ENCODE peak calls at places on chromosomes 3 and 15, in seven cellular contexts. A is left lung; S is heart left ventricle; D is CD8-positive, alpha-beta memory T cell; L is breast epithelium; T is PC-3; B is small intestine. K is an unnamed sample. For H3K4me1, the result is how much of the 10 kb centered on the place peaks cover.

GRCh38 chr3:187183903-187184302 is 13.4 kb upstream of the RTP1 start:
- DNase-seq in A (no peak), S (no peak), D (no peak), L (no peak), T (no peak), B (no peak), K (no peak)

GRCh38 chr3:123559040-123559861 is 25.6 kb downstream of the HACD2 start:
- DNase-seq in A (no peak), S (no peak), D (peak), L (no peak), T (peak), B (peak), K (no peak)

GRCh38 chr3:14212032-14212431 is 33.4 kb downstream of the LSM3 start:
- DNase-seq in A (no peak), S (no peak), D (no peak), L (no peak), T (no peak), B (no peak), K (no peak)

GRCh38 chr3:81744366-81744765 is 17.1 kb downstream of the GBE1 start:
- DNase-seq in A (no peak), S (no peak), D (no peak), L (no peak), T (peak), B (no peak), K (no peak)

GRCh38 chr3:143119974-143120715 is 574 bp downstream of the CHST2 start:
- DNase-seq in A (peak), S (peak), D (peak), L (no peak), T (no peak), B (no peak), K (peak)

GRCh38 chr15:53461677-53462076 is 297.8 kb downstream of the WDR72 start:
- DNase-seq in A (no peak), S (no peak), D (no peak), L (no peak), T (no peak), B (no peak), K (no peak)

GRCh38 chr3:169300436-169300835 is 363.1 kb downstream of the MECOM start:
- DNase-seq in A (no peak), S (no peak), D (no peak), L (no peak), T (no peak), B (no peak), K (no peak)

GRCh38 chr15:71168163-71168832 is 53.0 kb downstream of the THSD4 start:
- DNase-seq in A (no peak), S (peak), D (no peak), L (no peak), T (no peak), B (no peak), K (no peak)

GRCh38 chr3:140629351-140630137 is 48.3 kb upstream of the TRIM42 start:
- DNase-seq in A (no peak), S (no peak), D (no peak), L (no peak), T (peak), B (no peak), K (no peak)

GRCh38 chr3:170207717-170208116 is 14.5 kb upstream of the PRKCI start:
- DNase-seq in A (no peak), S (no peak), D (no peak), L (no peak), T (no peak), B (no peak), K (no peak)

GRCh38 chr3:100261481-100261903 is 700 bp downstream of the TBC1D23 start:
- DNase-seq in A (no peak), S (no peak), D (no peak), L (no peak), T (no peak), B (peak), K (no peak)

GRCh38 chr3:197730200-197730599 is 6.5 kb downstream of the RUBCN start:
- DNase-seq in A (no peak), S (no peak), D (peak), L (no peak), T (peak), B (no peak), K (no peak)

GRCh38 chr3:55454611-55455010 is 32.5 kb downstream of the WNT5A start:
- DNase-seq in A (no peak), S (no peak), D (no peak), L (no peak), T (no peak), B (no peak), K (no peak)

GRCh38 chr3:150521458-150521857 is 24.8 kb downstream of the SERP1 start:
- DNase-seq in A (no peak), S (no peak), D (no peak), L (no peak), T (no peak), B (no peak), K (no peak)

GRCh38 chr15:35206060-35206675 is 121.1 kb upstream of the NANOGP8 start:
- DNase-seq in A (no peak), S (no peak), D (no peak), L (no peak), T (peak), B (peak), K (peak)

GRCh38 chr3:154022603-154023002 is 98.6 kb upstream of the ARHGEF26 start:
- DNase-seq in A (no peak), S (no peak), D (no peak), L (no peak), T (no peak), B (no peak), K (no peak)

GRCh38 chr15:50753463-50753862 is 12.0 kb downstream of the SPPL2A start:
- DNase-seq in A (no peak), S (no peak), D (no peak), L (no peak), T (no peak), B (no peak), K (no peak)

GRCh38 chr3:164401923-164402322 is 676.4 kb downstream of the SI start:
- DNase-seq in A (no peak), S (no peak), D (no peak), L (no peak), T (no peak), B (no peak), K (no peak)

GRCh38 chr15:57213783-57214366 is 162.4 kb upstream of the CGNL1 start:
- DNase-seq in A (no peak), S (no peak), D (peak), L (no peak), T (peak), B (peak), K (no peak)

GRCh38 chr3:145017959-145018358 is 1046.3 kb downstream of the DIPK2A start:
- DNase-seq in A (no peak), S (no peak), D (no peak), L (peak), T (peak), B (no peak), K (no peak)

GRCh38 chr3:197021231-197021630 is 8.4 kb downstream of the MELTF start:
- DNase-seq in A (no peak), S (no peak), D (no peak), L (peak), T (no peak), B (no peak), K (no peak)

GRCh38 chr3:126895178-126896066 is 87.5 kb upstream of the PLXNA1 start:
- DNase-seq in A (no peak), S (no peak), D (no peak), L (no peak), T (peak), B (no peak), K (no peak)

GRCh38 chr3:50913279-50913678 is 238.6 kb downstream of the DOCK3 start:
- DNase-seq in A (no peak), S (peak), D (no peak), L (no peak), T (peak), B (no peak), K (no peak)

GRCh38 chr3:125591116-125591755 is 4.1 kb downstream of the OSBPL11 start:
- DNase-seq in A (no peak), S (no peak), D (no peak), L (no peak), T (no peak), B (no peak), K (no peak)

GRCh38 chr3:40780801-40781406 is 256.1 kb downstream of the ZNF621 start:
- DNase-seq in A (peak), S (peak), D (no peak), L (peak), T (peak), B (no peak), K (no peak)

GRCh38 chr15:60372756-60373155 is 25.0 kb downstream of the ANXA2 start:
- DNase-seq in A (no peak), S (no peak), D (no peak), L (no peak), T (peak), B (no peak), K (no peak)

GRCh38 chr3:14880486-14881179 is 61.9 kb downstream of the FGD5 start:
- DNase-seq in A (no peak), S (no peak), D (no peak), L (no peak), T (no peak), B (no peak), K (no peak)

GRCh38 chr3:194250104-194251002 is 100.8 kb downstream of the CPN2 start:
- DNase-seq in A (no peak), S (peak), D (no peak), L (no peak), T (no peak), B (peak), K (peak)

GRCh38 chr3:27657871-27658270 is 64.3 kb downstream of the EOMES start:
- DNase-seq in A (no peak), S (no peak), D (no peak), L (no peak), T (peak), B (no peak), K (no peak)

GRCh38 chr3:133058243-133058642 is 20.1 kb downstream of the TMEM108 start:
- DNase-seq in A (no peak), S (no peak), D (no peak), L (no peak), T (no peak), B (no peak), K (no peak)

GRCh38 chr3:40566699-40567098 is 41.9 kb downstream of the ZNF621 start:
- DNase-seq in A (no peak), S (no peak), D (no peak), L (no peak), T (no peak), B (no peak), K (no peak)

GRCh38 chr15:70653426-70653825 is 109.9 kb downstream of the UACA start:
- DNase-seq in A (no peak), S (no peak), D (no peak), L (no peak), T (no peak), B (peak), K (no peak)

GRCh38 chr3:122875547-122876127 is 80.8 kb downstream of the SLC49A4 start:
- DNase-seq in A (no peak), S (no peak), D (no peak), L (no peak), T (no peak), B (no peak), K (no peak)

GRCh38 chr3:194205675-194206133 is 69.8 kb downstream of the HES1 start:
- DNase-seq in A (peak), S (no peak), D (no peak), L (no peak), T (peak), B (no peak), K (no peak)

GRCh38 chr3:46338840-46339239 is 15.1 kb upstream of the CCR2 start:
- DNase-seq in A (no peak), S (no peak), D (no peak), L (no peak), T (no peak), B (no peak), K (no peak)

GRCh38 chr15:83108266-83109219 is 1.1 kb downstream of the TM6SF1 start:
- DNase-seq in A (peak), S (peak), D (no peak), L (peak), T (no peak), B (no peak), K (peak)

GRCh38 chr15:99213187-99213811 is 36.1 kb downstream of the TTC23 start:
- DNase-seq in A (peak), S (peak), D (peak), L (peak), T (peak), B (peak), K (peak)

GRCh38 chr15:99210334-99210733 is 39.0 kb downstream of the TTC23 start:
- DNase-seq in A (no peak), S (no peak), D (no peak), L (no peak), T (no peak), B (no peak), K (no peak)

GRCh38 chr15:99211926-99212325 is 37.5 kb downstream of the TTC23 start:
- DNase-seq in A (no peak), S (no peak), D (no peak), L (no peak), T (no peak), B (no peak), K (no peak)

GRCh38 chr15:99209326-99209725 is 40.1 kb downstream of the TTC23 start:
- DNase-seq in A (no peak), S (peak), D (no peak), L (no peak), T (no peak), B (no peak), K (no peak)

DNA sequence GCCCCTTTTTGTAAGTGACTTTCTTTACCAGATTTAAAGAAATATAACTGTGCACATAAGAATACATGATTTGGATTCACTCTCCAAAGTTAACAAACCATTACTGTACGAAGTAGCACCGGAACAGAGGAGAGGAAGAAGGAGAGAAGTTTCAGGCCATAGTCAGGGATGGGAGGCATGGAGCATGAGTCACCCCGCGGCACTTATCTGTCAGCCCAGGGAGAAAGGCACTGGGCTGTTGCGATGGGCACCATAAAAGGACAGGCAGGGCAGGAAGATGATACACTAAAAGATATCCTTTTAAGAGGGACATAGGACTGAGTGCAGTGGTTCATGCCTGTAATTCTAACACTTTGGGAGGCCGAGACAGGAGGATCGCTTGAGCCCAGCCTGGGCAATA is 37.0 kb downstream of the TTC23 start:
- DNase-seq in A (no peak), S (peak), D (no peak), L (no peak), T (no peak), B (no peak), K (no peak)
- H3K27ac ChIP-seq in A (no peak), S (no peak), D (no peak), L (no peak), T (no peak), B (no peak), K (no peak)

GRCh38 chr3:134326760-134327593 is 47.3 kb downstream of the AMOTL2 start:
- DNase-seq in A (peak), S (no peak), D (no peak), L (peak), T (peak), B (no peak), K (no peak)
- H3K4me1 ChIP-seq in A (under half), S (under half), D (under half), L (under half), T (half or more), B (under half), K (under half)

GRCh38 chr15:99452728-99453643 is 112.8 kb upstream of the MEF2A start:
- DNase-seq in A (peak), S (peak), D (no peak), L (peak), T (no peak), B (peak), K (peak)
- H3K4me3 ChIP-seq in A (no peak), S (peak), D (no peak), L (no peak), T (no peak), B (no peak), K (no peak)

DNA sequence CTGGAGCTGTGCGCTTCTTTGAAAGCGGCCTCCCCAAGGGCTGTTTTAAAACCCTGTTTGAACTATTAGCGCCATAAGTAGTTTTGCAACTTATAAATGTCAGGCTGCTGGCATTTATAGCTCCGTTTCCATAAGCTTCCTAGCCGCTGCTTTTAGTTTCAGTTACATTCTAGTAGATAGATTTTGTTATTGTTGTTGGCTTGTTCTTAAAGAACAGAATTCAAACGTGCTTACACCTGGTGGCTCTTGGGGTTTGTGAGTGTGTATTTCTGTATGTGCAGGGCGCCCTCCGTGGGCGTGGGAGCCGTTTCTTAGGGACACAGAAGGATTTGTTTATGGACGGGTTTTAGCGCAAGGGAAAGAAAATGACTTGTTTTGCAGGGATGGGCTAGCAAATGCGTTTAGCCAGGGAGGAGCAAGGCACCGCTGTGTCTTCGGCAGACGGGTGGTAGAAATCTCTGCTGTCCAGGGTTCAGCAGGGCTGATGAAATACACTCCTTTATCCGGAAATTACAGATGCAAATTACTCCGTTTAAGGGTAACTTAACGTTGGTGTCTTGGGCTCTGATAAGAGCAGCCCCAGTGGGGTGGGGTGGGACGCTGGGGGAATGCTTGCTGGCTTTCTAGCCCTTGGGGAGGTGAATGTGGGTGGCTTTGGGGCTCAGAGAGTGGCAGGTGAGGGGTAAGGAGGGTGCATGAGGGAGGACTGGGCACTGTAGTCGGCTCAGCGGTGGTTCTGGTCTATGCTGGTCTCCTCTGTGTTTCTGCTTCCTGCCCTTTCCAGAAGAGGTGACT is 701 bp downstream of the SV2B start:
- DNase-seq in A (no peak), S (no peak), D (no peak), L (no peak), T (no peak), B (peak), K (no peak)
- H3K27ac ChIP-seq in A (no peak), S (peak), D (no peak), L (no peak), T (no peak), B (no peak), K (no peak)

GRCh38 chr3:131453536-131453935 is 49.2 kb downstream of the MRPL3 start:
- DNase-seq in A (no peak), S (no peak), D (no peak), L (no peak), T (no peak), B (no peak), K (no peak)
- H3K4me1 ChIP-seq in A (under half), S (under half), D (under half), L (under half), T (under half), B (under half), K (under half)

DNA sequence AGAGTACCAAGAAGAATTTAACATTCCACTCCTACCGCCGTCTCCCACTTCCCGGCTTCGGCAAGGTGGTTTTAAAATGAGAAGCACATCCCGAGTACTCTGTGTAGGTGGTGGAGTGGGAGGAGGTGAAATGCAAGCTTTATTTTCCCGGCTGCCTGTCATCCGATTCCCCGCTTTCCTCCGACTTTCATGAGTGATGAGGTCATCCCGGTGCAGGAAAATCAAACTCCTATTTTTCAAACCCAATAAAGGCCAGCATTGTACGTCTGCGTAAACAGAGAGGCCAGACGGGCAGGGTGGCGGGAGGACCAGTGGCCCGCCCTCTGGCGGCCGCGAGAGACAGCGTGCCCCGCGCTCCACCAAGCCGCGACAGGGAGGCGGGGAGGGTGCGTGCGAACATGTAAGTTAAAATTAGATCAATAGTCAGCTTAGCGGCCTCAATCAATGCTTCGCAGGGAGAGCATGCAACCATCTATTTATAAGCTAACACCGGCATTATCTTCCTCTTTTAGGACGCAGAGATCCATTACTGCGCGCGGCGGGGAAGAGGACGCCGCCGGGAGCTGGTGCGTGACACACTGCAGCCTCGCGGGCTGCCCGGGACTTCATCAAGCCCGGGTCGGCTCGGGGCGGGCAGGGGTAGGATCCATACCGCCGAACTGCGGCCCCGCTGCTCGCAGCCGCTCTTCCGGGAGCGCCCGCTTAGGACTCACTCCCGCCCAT is 163.3 kb downstream of the CD47 start:
- DNase-seq in A (peak), S (peak), D (peak), L (peak), T (peak), B (peak), K (peak)
- H3K4me3 ChIP-seq in A (peak), S (peak), D (peak), L (peak), T (peak), B (no peak), K (peak)

K was measured in colonic mucosa.